ENCODE peak calls at places on chromosomes 13 and 19, in four cellular contexts. U is lower lobe of right lung, W is HCEC 1CT, L is GM23248. Y is an unnamed sample.

GRCh38 chr13:100566543-100566942 is 22.0 kb downstream of the GGACT start:
- DNase-seq in U (no peak), W (no peak), L (peak; percentile 53), Y (peak; percentile 21)

GRCh38 chr19:18434411-18435184 is 3.3 kb downstream of the ISYNA1 start:
- DNase-seq in U (no peak), W (no peak), L (peak; percentile 20), Y (no peak)

GRCh38 chr19:51026554-51026831 is at the start of gene KLK11:
- DNase-seq in U (no peak), W (no peak), L (no peak), Y (no peak)

GRCh38 chr19:18537431-18537830 is 5.9 kb downstream of the FKBP8 start:
- DNase-seq in U (no peak), W (no peak), L (no peak), Y (no peak)

GRCh38 chr19:30324982-30325381 is 47.2 kb upstream of the ZNF536 start:
- DNase-seq in U (no peak), W (no peak), L (no peak), Y (no peak)

GRCh38 chr19:38840583-38840968 is 9.0 kb upstream of the ECH1 start:
- DNase-seq in U (no peak), W (no peak), L (no peak), Y (no peak)

GRCh38 chr13:30196025-30196424 is 111.3 kb downstream of the KATNAL1 start:
- DNase-seq in U (no peak), W (no peak), L (no peak), Y (peak; percentile 25)

GRCh38 chr19:14769201-14769600 is 9.2 kb downstream of the ADGRE2 start:
- DNase-seq in U (no peak), W (no peak), L (no peak), Y (no peak)

GRCh38 chr19:8115805-8116396 is 33.5 kb downstream of the FBN3 start:
- DNase-seq in U (no peak), W (no peak), L (no peak), Y (no peak)

GRCh38 chr19:33723512-33723911 is 73.2 kb upstream of the KCTD15 start:
- DNase-seq in U (no peak), W (no peak), L (no peak), Y (no peak)

GRCh38 chr19:46610851-46611770 is 10.0 kb downstream of the CALM3 start:
- DNase-seq in U (no peak), W (no peak), L (no peak), Y (no peak)

GRCh38 chr19:42086770-42087550 is 11.0 kb downstream of the ZNF574 start:
- DNase-seq in U (peak; percentile 4), W (no peak), L (no peak), Y (no peak)

GRCh38 chr19:55487884-55488687 is at the start of gene SSC5D:
- DNase-seq in U (no peak), W (peak; percentile 22), L (peak; percentile 70), Y (no peak)

GRCh38 chr13:99949657-99950413 is 21.7 kb downstream of the ZIC5 start:
- DNase-seq in U (no peak), W (no peak), L (no peak), Y (no peak)

GRCh38 chr19:51107406-51108065 is 673 bp downstream of the CTU1 start:
- DNase-seq in U (no peak), W (peak; percentile 2), L (peak; percentile 63), Y (peak; percentile 84)

GRCh38 chr19:291561-292280 is 518 bp upstream of the PLPP2 start:
- DNase-seq in U (no peak), W (no peak), L (peak; percentile 20), Y (no peak)

GRCh38 chr13:101514695-101515275 is 62.3 kb downstream of the ITGBL1 start:
- DNase-seq in U (no peak), W (peak; percentile 74), L (peak; percentile 74), Y (peak; percentile 69)

GRCh38 chr19:13055213-13056051 is 47.2 kb downstream of the LYL1 start:
- DNase-seq in U (peak; percentile 73), W (peak; percentile 84), L (peak; percentile 93), Y (no peak)

GRCh38 chr19:20969898-20970297 is 46.8 kb downstream of the ZNF85 start:
- DNase-seq in U (no peak), W (no peak), L (no peak), Y (no peak)

GRCh38 chr13:41548870-41549269 is 91.5 kb downstream of the RGCC start:
- DNase-seq in U (no peak), W (no peak), L (no peak), Y (no peak)

GRCh38 chr13:20547479-20547908 is 19.5 kb upstream of the IFT88 start:
- DNase-seq in U (no peak), W (no peak), L (no peak), Y (no peak)